ENCODE peak calls at places on chromosomes 3 and 15, in five cellular contexts. F is WTC11, C is H1, B is brain microvascular endothelial cell, E is GM23338. I is an unnamed sample.

GRCh38 chr3:157122116-157122515 is 37.8 kb downstream of the CCNL1 start:
- DNase-seq in F (no peak), C (no peak), B (peak), E (no peak), I (no peak)

GRCh38 chr3:99319450-99319849 is 318.9 kb upstream of the COL8A1 start:
- DNase-seq in F (no peak), C (no peak), B (no peak), E (no peak), I (no peak)

GRCh38 chr3:71725279-71725991 is at the start of gene EIF4E3:
- DNase-seq in F (peak), C (peak), B (no peak), E (peak), I (peak)

GRCh38 chr15:58383876-58384275 is 47.9 kb upstream of the LIPC start:
- DNase-seq in F (peak), C (peak), B (no peak), E (peak), I (no peak)

GRCh38 chr15:51133140-51133630 is 38.5 kb upstream of the TNFAIP8L3 start:
- DNase-seq in F (no peak), C (no peak), B (no peak), E (no peak), I (no peak)

GRCh38 chr15:76823303-76823702 is 81.8 kb downstream of the SCAPER start:
- DNase-seq in F (no peak), C (no peak), B (no peak), E (no peak), I (no peak)

GRCh38 chr3:43073836-43074220 is 32.1 kb downstream of the POMGNT2 start:
- DNase-seq in F (no peak), C (no peak), B (no peak), E (no peak), I (no peak)

GRCh38 chr3:114299925-114300624 is 6.2 kb downstream of the TIGIT start:
- DNase-seq in F (no peak), C (no peak), B (no peak), E (no peak), I (no peak)

GRCh38 chr3:11735638-11736037 is 91.9 kb upstream of the VGLL4 start:
- DNase-seq in F (no peak), C (no peak), B (no peak), E (no peak), I (no peak)

GRCh38 chr3:62376906-62377865 is 3.8 kb upstream of the FEZF2 start:
- DNase-seq in F (peak), C (peak), B (no peak), E (peak), I (peak)

GRCh38 chr3:12345141-12345561 is 56.3 kb downstream of the PPARG start:
- DNase-seq in F (no peak), C (no peak), B (peak), E (no peak), I (no peak)

GRCh38 chr15:73596214-73596613 is 37.0 kb downstream of the NPTN start:
- DNase-seq in F (no peak), C (no peak), B (no peak), E (no peak), I (no peak)

GRCh38 chr3:97793415-97794019 is 28.3 kb upstream of the CRYBG3 start:
- DNase-seq in F (no peak), C (no peak), B (peak), E (peak), I (peak)

GRCh38 chr3:158808697-158809096 is 6.8 kb downstream of the MFSD1 start:
- DNase-seq in F (no peak), C (no peak), B (peak), E (no peak), I (no peak)

GRCh38 chr3:194296832-194297666 is 54.1 kb downstream of the CPN2 start:
- DNase-seq in F (peak), C (peak), B (no peak), E (peak), I (no peak)

GRCh38 chr15:58491151-58491473 is 59.3 kb downstream of the LIPC start:
- DNase-seq in F (no peak), C (no peak), B (no peak), E (no peak), I (no peak)

GRCh38 chr3:193775421-193776077 is 182.5 kb downstream of the OPA1 start:
- DNase-seq in F (peak), C (peak), B (no peak), E (peak), I (no peak)

GRCh38 chr3:136626448-136626847 is 125.7 kb downstream of the STAG1 start:
- DNase-seq in F (no peak), C (no peak), B (no peak), E (no peak), I (no peak)

GRCh38 chr15:36737430-36737891 is 158.0 kb downstream of the CDIN1 start:
- DNase-seq in F (no peak), C (no peak), B (peak), E (no peak), I (no peak)

GRCh38 chr3:122793568-122794416 is at the start of gene HSPBAP1:
- DNase-seq in F (peak), C (peak), B (peak), E (peak), I (peak)

GRCh38 chr15:74830868-74831267 is 4.4 kb downstream of the CPLX3 start:
- DNase-seq in F (no peak), C (no peak), B (no peak), E (no peak), I (no peak)

GRCh38 chr15:94844533-94845390 is 613.4 kb downstream of the MCTP2 start:
- DNase-seq in F (peak), C (peak), B (peak), E (peak), I (no peak)

DNA sequence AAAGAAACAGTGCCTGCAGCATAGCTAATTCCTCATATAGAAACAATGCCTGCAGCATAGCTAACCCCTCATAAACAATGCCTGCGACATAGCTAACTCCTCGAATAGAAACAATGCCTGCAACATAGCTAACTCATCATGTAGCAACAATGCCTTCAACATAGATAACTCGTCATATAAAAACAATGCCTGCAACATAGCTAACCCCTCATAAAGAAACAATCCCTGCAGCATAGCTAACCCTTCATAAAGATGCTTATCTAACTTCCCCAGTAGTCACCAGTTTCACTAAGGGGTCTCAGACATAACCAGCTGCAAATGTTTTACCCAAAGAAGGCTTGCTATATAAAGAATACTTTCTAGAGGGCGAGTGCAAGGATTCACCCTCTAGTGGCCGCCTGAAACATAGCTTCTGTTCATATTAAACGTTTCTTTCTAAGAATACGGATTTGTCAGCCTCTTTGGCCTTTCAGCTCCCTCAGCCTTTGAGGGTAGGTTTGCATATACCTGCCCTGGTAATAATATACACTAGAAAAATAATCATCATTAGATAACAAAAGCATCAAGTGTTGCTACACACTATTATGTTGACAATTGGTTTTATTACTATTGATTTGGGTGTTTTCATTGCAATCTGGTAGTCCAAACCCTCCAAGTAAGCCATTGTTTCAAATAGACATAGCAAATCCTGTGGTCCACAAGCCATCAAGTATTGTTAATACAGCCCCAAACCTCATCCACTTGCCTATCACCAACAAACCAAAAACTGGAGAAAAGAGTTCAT is 44.4 kb upstream of the FAN1 start:
- DNase-seq in F (no peak), C (no peak), B (peak), E (peak), I (peak)
- TF ChIP-seq CTCF in F (peak), C (peak), B (peak), E (peak), I (peak)

GRCh38 chr15:26298666-26299065 is 435.5 kb upstream of the ATP10A start:
- DNase-seq in F (no peak), C (no peak), B (no peak), E (no peak), I (no peak)

GRCh38 chr15:26298010-26298661 is 435.0 kb upstream of the ATP10A start:
- DNase-seq in F (no peak), C (no peak), B (no peak), E (no peak), I (no peak)

GRCh38 chr15:26295331-26295730 is 432.2 kb upstream of the ATP10A start:
- DNase-seq in F (no peak), C (no peak), B (no peak), E (no peak), I (no peak)

GRCh38 chr15:26294062-26294689 is 431.0 kb upstream of the ATP10A start:
- DNase-seq in F (peak), C (peak), B (no peak), E (peak), I (no peak)
- TF ChIP-seq CTCF in F (no peak), C (peak), B (no peak), E (peak), I (no peak)

DNA sequence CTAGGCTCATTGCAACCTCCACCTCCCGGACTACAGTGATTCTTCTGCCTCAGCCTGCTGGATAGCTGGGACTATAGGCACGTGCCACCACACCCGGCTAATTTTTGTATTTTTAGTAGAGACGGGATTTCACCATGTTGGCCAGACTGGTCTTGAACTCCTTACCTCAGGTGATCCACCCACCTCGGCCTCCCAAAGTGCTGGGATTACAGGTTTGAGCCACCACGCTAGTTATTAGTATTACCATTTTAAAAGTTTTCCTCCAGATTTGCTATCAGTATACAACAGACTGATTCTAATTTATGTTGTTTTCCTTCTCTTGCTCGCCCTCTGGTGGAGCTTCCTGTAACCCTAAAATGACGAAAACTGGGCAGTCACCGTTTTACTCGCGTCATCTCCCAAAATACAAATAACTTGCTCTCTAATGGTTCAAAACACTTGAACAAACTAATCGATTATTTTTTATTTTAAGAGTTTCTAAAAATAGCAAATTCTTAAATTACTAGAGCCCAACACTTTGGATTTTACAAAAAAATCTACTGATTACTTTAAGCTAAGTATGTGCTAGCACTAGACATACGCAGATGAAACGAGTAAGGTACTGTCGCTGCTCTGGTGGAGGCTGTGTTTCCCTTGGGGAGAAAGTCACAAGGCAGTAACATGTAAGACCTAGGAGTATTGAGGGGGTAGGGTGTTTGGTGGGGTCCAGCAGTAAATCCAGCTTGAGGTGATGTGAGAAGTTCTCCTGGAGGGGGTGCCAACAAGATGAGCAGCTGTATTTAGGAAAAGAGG is 203.3 kb downstream of the MBNL1 start:
- DNase-seq in F (peak), C (peak), B (peak), E (peak), I (peak)
- TF ChIP-seq CTCF in F (peak), C (peak), B (peak), E (peak), I (peak)

GRCh38 chr3:14140668-14141067 is 15.8 kb downstream of the TMEM43 start:
- DNase-seq in F (no peak), C (no peak), B (no peak), E (no peak), I (no peak)

GRCh38 chr3:14137445-14137844 is 12.6 kb downstream of the TMEM43 start:
- DNase-seq in F (peak), C (no peak), B (no peak), E (no peak), I (no peak)

GRCh38 chr3:14139771-14140170 is 14.9 kb downstream of the TMEM43 start:
- DNase-seq in F (no peak), C (no peak), B (no peak), E (no peak), I (no peak)

GRCh38 chr3:14138109-14138877 is 13.4 kb downstream of the TMEM43 start:
- DNase-seq in F (peak), C (no peak), B (no peak), E (no peak), I (no peak)

GRCh38 chr3:14138878-14139659 is 14.2 kb downstream of the TMEM43 start:
- DNase-seq in F (no peak), C (no peak), B (no peak), E (no peak), I (no peak)
- TF ChIP-seq CTCF in F (no peak), C (no peak), B (no peak), E (no peak), I (no peak)

GRCh38 chr3:189236352-189236751 is 64.6 kb downstream of the TPRG1 start:
- DNase-seq in F (no peak), C (no peak), B (no peak), E (no peak), I (peak)

GRCh38 chr3:189229421-189229820 is 57.6 kb downstream of the TPRG1 start:
- DNase-seq in F (no peak), C (no peak), B (no peak), E (no peak), I (no peak)

GRCh38 chr3:189232790-189233189 is 61.0 kb downstream of the TPRG1 start:
- DNase-seq in F (no peak), C (no peak), B (no peak), E (no peak), I (no peak)

GRCh38 chr3:189235214-189235613 is 63.4 kb downstream of the TPRG1 start:
- DNase-seq in F (no peak), C (no peak), B (no peak), E (no peak), I (no peak)

GRCh38 chr3:189233225-189233858 is 61.6 kb downstream of the TPRG1 start:
- DNase-seq in F (peak), C (peak), B (peak), E (peak), I (peak)
- TF ChIP-seq CTCF in F (peak), C (peak), B (peak), E (peak), I (peak)

I was measured in GM20000.